ENCODE peak calls at places on chromosomes 13 and 19, in four cellular contexts. Q is K562, T is WTC11, G is HepG2. Z is an unnamed sample.
A peak's percentile ranks its signal among the peaks of the same experiment; 100 is the strongest.

GRCh38 chr19:37899453-37899852 is 6.9 kb downstream of the WDR87 start:
- DNase-seq in T (no peak), G (no peak), Q (no peak), Z (no peak)

GRCh38 chr19:34308381-34309367 is 54.3 kb downstream of the GARRE1 start:
- DNase-seq in Q (no peak), T (no peak), G (no peak), Z (no peak)

GRCh38 chr19:14003279-14004051 is 2.7 kb downstream of the RFX1 start:
- DNase-seq in G (no peak), Q (no peak), T (no peak), Z (no peak)

GRCh38 chr19:11756965-11757364 is 9.8 kb upstream of the ZNF441 start:
- DNase-seq in T (no peak), G (no peak), Q (no peak), Z (no peak)

GRCh38 chr19:11356074-11356397 is 804 bp downstream of the PLPPR2 start:
- DNase-seq in T (no peak), Q (no peak), G (no peak), Z (no peak)

GRCh38 chr19:40523322-40524047 is 53.2 kb upstream of the SHKBP1 start:
- DNase-seq in T (peak; percentile 87), Q (peak; percentile 77), G (peak; percentile 61), Z (peak; percentile 93)

GRCh38 chr13:113211774-113212173 is 2.4 kb downstream of the CUL4A start:
- DNase-seq in G (peak; percentile 51), Q (no peak), T (peak; percentile 56), Z (peak; percentile 57)

GRCh38 chr19:13823256-13823655 is 28.0 kb downstream of the ZSWIM4 start:
- DNase-seq in T (no peak), Q (no peak), G (no peak), Z (no peak)

GRCh38 chr19:27867981-27868380 is 1345.0 kb downstream of the UQCRFS1 start:
- DNase-seq in T (no peak), Q (no peak), G (no peak), Z (no peak)

GRCh38 chr19:29636553-29637325 is 28.5 kb upstream of the PLEKHF1 start:
- DNase-seq in Q (no peak), T (no peak), G (no peak), Z (no peak)

DNA sequence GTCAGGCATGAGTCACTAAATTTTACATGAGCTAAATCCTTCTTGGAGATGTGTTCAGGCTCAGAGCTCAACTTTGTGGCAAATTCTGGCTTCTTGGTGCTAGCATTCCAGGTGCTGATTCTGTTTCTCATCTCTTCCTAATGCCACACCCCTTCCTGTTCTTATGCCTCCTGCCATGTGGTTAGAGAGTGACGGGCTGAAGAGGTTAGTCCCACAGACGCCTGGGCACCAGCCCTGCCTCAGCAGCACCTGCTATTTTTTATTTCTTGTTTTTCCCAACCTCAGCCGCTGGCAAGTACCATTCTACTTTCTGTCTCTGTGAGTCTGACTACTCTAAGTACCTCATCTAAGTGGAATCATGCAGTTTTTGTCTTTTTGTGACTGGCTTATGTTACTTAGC is 329.5 kb downstream of the KCNRG start:
- DNase-seq in Q (no peak), G (no peak), T (no peak), Z (no peak)
- TF ChIP-seq NR3C1 in Q (no peak), G (no peak), T (no peak), Z (no peak)

DNA sequence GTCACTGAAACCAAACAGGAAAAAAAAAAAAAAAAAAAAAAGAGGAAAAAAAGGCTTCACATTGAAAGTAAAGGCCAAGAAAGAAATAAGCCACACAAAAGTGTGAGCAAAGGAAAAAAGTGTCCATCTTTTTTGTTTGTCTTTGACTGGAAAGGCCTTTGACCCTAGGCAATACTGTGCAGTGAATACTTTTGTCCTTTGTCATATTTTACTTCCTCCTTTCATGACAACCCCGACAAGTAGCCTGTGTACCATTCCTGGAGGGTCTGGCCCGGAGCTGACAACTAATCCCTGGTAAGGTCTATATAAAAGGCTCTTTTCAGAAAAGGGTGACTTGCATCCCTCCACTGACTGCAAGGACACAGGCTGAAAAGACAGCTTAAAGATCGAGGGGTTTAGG is 12.9 kb upstream of the MICU2 start:
- DNase-seq in G (peak; percentile 90), T (no peak), Q (no peak), Z (no peak)
- TF ChIP-seq NR3C1 in G (no peak), T (no peak), Q (no peak), Z (no peak)

DNA sequence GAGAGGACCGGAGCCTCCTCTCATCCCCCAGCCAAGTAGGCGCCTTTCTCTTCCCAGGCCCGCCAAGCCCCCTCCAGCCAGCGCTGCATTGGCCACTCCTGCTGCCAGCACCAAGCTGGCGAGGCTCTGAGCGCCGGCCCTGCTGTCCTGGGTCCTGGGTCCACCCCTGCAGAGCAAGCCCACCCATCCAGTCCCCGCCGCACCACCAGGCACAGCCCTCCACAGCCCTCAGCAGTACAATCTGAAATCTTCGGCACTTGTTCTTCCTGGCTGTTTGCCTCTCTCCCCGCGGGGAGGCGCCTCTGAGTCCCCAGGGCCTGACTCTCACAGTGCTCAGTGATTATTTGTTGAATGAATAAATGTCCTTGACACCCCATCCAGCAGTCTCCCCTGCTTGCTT is 236.4 kb upstream of the SGCG start:
- DNase-seq in G (no peak), T (peak; percentile 43), Q (no peak), Z (no peak)
- TF ChIP-seq NR3C1 in G (no peak), T (no peak), Q (no peak), Z (no peak)

GRCh38 chr13:100125946-100126345 is 37.1 kb downstream of the PCCA start:
- DNase-seq in Q (no peak), G (no peak), T (no peak), Z (no peak)
- TF ChIP-seq NR3C1 in Q (no peak), G (no peak), T (no peak), Z (no peak)

DNA sequence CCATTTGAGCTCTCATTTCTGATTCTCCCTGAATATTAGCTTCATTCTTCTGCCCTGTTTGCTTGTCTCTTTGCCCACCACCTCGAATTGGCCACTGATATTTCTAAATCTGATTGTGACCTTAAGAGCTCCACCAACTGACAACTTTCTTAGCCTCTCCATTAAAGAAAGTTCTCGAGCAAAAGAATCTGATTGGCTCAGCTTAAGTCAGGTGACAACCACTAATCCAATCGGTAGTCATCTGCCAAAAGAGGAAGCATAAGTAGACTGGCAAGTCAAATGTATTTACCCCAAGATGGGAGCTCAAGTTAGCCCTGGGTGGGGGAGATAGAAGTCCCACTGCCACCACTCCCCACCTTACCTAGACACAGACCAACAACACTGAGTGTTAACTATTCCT is 41.5 kb downstream of the NOTCH3 start:
- DNase-seq in T (no peak), G (no peak), Q (peak; percentile 36), Z (no peak)
- TF ChIP-seq NR3C1 in T (no peak), G (no peak), Q (no peak), Z (no peak)

DNA sequence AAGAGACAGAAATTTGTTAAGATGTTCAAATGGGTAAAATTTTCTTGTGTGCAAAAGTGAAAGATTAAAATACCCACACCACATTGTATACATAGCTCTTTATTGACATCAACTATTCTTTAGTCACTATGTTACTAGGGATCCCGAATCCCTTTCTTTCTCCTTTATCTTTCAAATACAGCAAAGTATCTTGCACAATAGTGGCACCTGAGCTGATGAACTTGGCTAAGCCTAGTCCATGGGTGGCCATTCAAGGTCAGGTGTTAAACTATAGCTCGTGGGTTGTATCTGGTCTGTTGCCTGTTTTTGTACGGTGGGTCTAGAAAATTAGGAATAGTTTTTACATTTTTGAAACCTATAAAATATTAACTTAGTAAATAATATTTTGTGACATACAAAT is 210.9 kb downstream of the SLITRK6 start:
- DNase-seq in Q (no peak), T (no peak), G (no peak), Z (no peak)
- TF ChIP-seq NR3C1 in Q (no peak), T (no peak), G (no peak), Z (no peak)